ENCODE peak calls at places on chromosomes 3 and 15, in ten cellular contexts. One of them, this sample, is unnamed.
A peak's percentile ranks its signal among the peaks of the same experiment; 100 is the strongest.

GRCh38 chr15:67192185-67192584 is 62.3 kb downstream of the AAGAB start:
- DNase-seq in SW 1271: no peak
- DNase-seq in cerebellar cortex: no peak
- DNase-seq in EH: peak; percentile 3
- DNase-seq in T-cell: no peak
- DNase-seq in SJSA1: no peak
- DNase-seq in MM.1S: no peak
- DNase-seq in GM10248: no peak
- DNase-seq in foreskin fibroblast: no peak
- DNase-seq in stimulated activated CD8-positive, alpha-beta memory T cell treated with anti-CD3 and anti-CD28 coated beads, Interleukin-15, amount 100 ng/mL, for 4 hours: no peak
- DNase-seq in this sample: no peak

GRCh38 chr15:66251790-66252355 is 1.7 kb downstream of the MEGF11 start:
- DNase-seq in SW 1271: no peak
- DNase-seq in cerebellar cortex: peak; percentile 56
- DNase-seq in EH: peak; percentile 8
- DNase-seq in T-cell: no peak
- DNase-seq in SJSA1: no peak
- DNase-seq in MM.1S: no peak
- DNase-seq in GM10248: peak; percentile 38
- DNase-seq in foreskin fibroblast: peak; percentile 28
- DNase-seq in stimulated activated CD8-positive, alpha-beta memory T cell treated with anti-CD3 and anti-CD28 coated beads, Interleukin-15, amount 100 ng/mL, for 4 hours: no peak
- DNase-seq in this sample: no peak

GRCh38 chr3:54122046-54122801 is at the start of gene CACNA2D3:
- DNase-seq in SW 1271: no peak
- DNase-seq in cerebellar cortex: peak; percentile 12
- DNase-seq in EH: peak; percentile 13
- DNase-seq in T-cell: no peak
- DNase-seq in SJSA1: no peak
- DNase-seq in MM.1S: peak; percentile 65
- DNase-seq in GM10248: no peak
- DNase-seq in foreskin fibroblast: peak; percentile 34
- DNase-seq in stimulated activated CD8-positive, alpha-beta memory T cell treated with anti-CD3 and anti-CD28 coated beads, Interleukin-15, amount 100 ng/mL, for 4 hours: no peak
- DNase-seq in this sample: no peak

GRCh38 chr3:9820543-9820942 is 10.5 kb downstream of the TTLL3 start:
- DNase-seq in SW 1271: no peak
- DNase-seq in cerebellar cortex: no peak
- DNase-seq in EH: no peak
- DNase-seq in T-cell: no peak
- DNase-seq in SJSA1: no peak
- DNase-seq in MM.1S: no peak
- DNase-seq in GM10248: no peak
- DNase-seq in foreskin fibroblast: no peak
- DNase-seq in stimulated activated CD8-positive, alpha-beta memory T cell treated with anti-CD3 and anti-CD28 coated beads, Interleukin-15, amount 100 ng/mL, for 4 hours: no peak
- DNase-seq in this sample: no peak

GRCh38 chr3:43754316-43754715 is 63.6 kb downstream of the ABHD5 start:
- DNase-seq in SW 1271: peak; percentile 57
- DNase-seq in cerebellar cortex: no peak
- DNase-seq in EH: peak; percentile 69
- DNase-seq in T-cell: no peak
- DNase-seq in SJSA1: no peak
- DNase-seq in MM.1S: no peak
- DNase-seq in GM10248: no peak
- DNase-seq in foreskin fibroblast: peak; percentile 60
- DNase-seq in stimulated activated CD8-positive, alpha-beta memory T cell treated with anti-CD3 and anti-CD28 coated beads, Interleukin-15, amount 100 ng/mL, for 4 hours: no peak
- DNase-seq in this sample: no peak

GRCh38 chr15:89785064-89785770 is 9.1 kb downstream of the MESP2 start:
- DNase-seq in SW 1271: no peak
- DNase-seq in cerebellar cortex: no peak
- DNase-seq in EH: no peak
- DNase-seq in T-cell: no peak
- DNase-seq in SJSA1: no peak
- DNase-seq in MM.1S: no peak
- DNase-seq in GM10248: no peak
- DNase-seq in foreskin fibroblast: no peak
- DNase-seq in stimulated activated CD8-positive, alpha-beta memory T cell treated with anti-CD3 and anti-CD28 coated beads, Interleukin-15, amount 100 ng/mL, for 4 hours: no peak
- DNase-seq in this sample: no peak

GRCh38 chr3:141707741-141708203 is 30.3 kb upstream of the RNF7 start:
- DNase-seq in SW 1271: no peak
- DNase-seq in cerebellar cortex: no peak
- DNase-seq in EH: peak; percentile 93
- DNase-seq in T-cell: no peak
- DNase-seq in SJSA1: peak; percentile 67
- DNase-seq in MM.1S: no peak
- DNase-seq in GM10248: no peak
- DNase-seq in foreskin fibroblast: peak; percentile 45
- DNase-seq in stimulated activated CD8-positive, alpha-beta memory T cell treated with anti-CD3 and anti-CD28 coated beads, Interleukin-15, amount 100 ng/mL, for 4 hours: no peak
- DNase-seq in this sample: no peak

GRCh38 chr15:32131803-32132202 is 101.5 kb downstream of the CHRNA7 start:
- DNase-seq in SW 1271: no peak
- DNase-seq in cerebellar cortex: no peak
- DNase-seq in EH: no peak
- DNase-seq in T-cell: no peak
- DNase-seq in SJSA1: no peak
- DNase-seq in MM.1S: no peak
- DNase-seq in GM10248: no peak
- DNase-seq in foreskin fibroblast: no peak
- DNase-seq in stimulated activated CD8-positive, alpha-beta memory T cell treated with anti-CD3 and anti-CD28 coated beads, Interleukin-15, amount 100 ng/mL, for 4 hours: no peak
- DNase-seq in this sample: no peak

GRCh38 chr15:76776480-76776879 is 128.7 kb downstream of the SCAPER start:
- DNase-seq in SW 1271: no peak
- DNase-seq in cerebellar cortex: no peak
- DNase-seq in EH: no peak
- DNase-seq in T-cell: no peak
- DNase-seq in SJSA1: no peak
- DNase-seq in MM.1S: no peak
- DNase-seq in GM10248: no peak
- DNase-seq in foreskin fibroblast: no peak
- DNase-seq in stimulated activated CD8-positive, alpha-beta memory T cell treated with anti-CD3 and anti-CD28 coated beads, Interleukin-15, amount 100 ng/mL, for 4 hours: no peak
- DNase-seq in this sample: no peak

GRCh38 chr3:188697127-188697526 is 474.6 kb upstream of the TPRG1 start:
- DNase-seq in SW 1271: no peak
- DNase-seq in cerebellar cortex: no peak
- DNase-seq in EH: no peak
- DNase-seq in T-cell: no peak
- DNase-seq in SJSA1: no peak
- DNase-seq in MM.1S: no peak
- DNase-seq in GM10248: no peak
- DNase-seq in foreskin fibroblast: no peak
- DNase-seq in stimulated activated CD8-positive, alpha-beta memory T cell treated with anti-CD3 and anti-CD28 coated beads, Interleukin-15, amount 100 ng/mL, for 4 hours: no peak
- DNase-seq in this sample: no peak

GRCh38 chr3:146416366-146416765 is 53.0 kb downstream of the PLSCR2 start:
- DNase-seq in SW 1271: no peak
- DNase-seq in cerebellar cortex: no peak
- DNase-seq in EH: no peak
- DNase-seq in T-cell: no peak
- DNase-seq in SJSA1: no peak
- DNase-seq in MM.1S: no peak
- DNase-seq in GM10248: no peak
- DNase-seq in foreskin fibroblast: no peak
- DNase-seq in stimulated activated CD8-positive, alpha-beta memory T cell treated with anti-CD3 and anti-CD28 coated beads, Interleukin-15, amount 100 ng/mL, for 4 hours: no peak
- DNase-seq in this sample: no peak

GRCh38 chr3:49498655-49499054 is 28.6 kb downstream of the DAG1 start:
- DNase-seq in SW 1271: no peak
- DNase-seq in cerebellar cortex: no peak
- DNase-seq in EH: no peak
- DNase-seq in T-cell: no peak
- DNase-seq in SJSA1: no peak
- DNase-seq in MM.1S: no peak
- DNase-seq in GM10248: no peak
- DNase-seq in foreskin fibroblast: no peak
- DNase-seq in stimulated activated CD8-positive, alpha-beta memory T cell treated with anti-CD3 and anti-CD28 coated beads, Interleukin-15, amount 100 ng/mL, for 4 hours: no peak
- DNase-seq in this sample: no peak

GRCh38 chr3:127065561-127066270 is 82.8 kb downstream of the PLXNA1 start:
- DNase-seq in SW 1271: no peak
- DNase-seq in cerebellar cortex: no peak
- DNase-seq in EH: peak; percentile 43
- DNase-seq in T-cell: no peak
- DNase-seq in SJSA1: no peak
- DNase-seq in MM.1S: no peak
- DNase-seq in GM10248: no peak
- DNase-seq in foreskin fibroblast: peak; percentile 69
- DNase-seq in stimulated activated CD8-positive, alpha-beta memory T cell treated with anti-CD3 and anti-CD28 coated beads, Interleukin-15, amount 100 ng/mL, for 4 hours: no peak
- DNase-seq in this sample: no peak

GRCh38 chr3:133487920-133488540 is 85.5 kb upstream of the CDV3 start:
- DNase-seq in SW 1271: no peak
- DNase-seq in cerebellar cortex: no peak
- DNase-seq in EH: peak; percentile 52
- DNase-seq in T-cell: peak; percentile 23
- DNase-seq in SJSA1: no peak
- DNase-seq in MM.1S: no peak
- DNase-seq in GM10248: peak; percentile 30
- DNase-seq in foreskin fibroblast: peak; percentile 67
- DNase-seq in stimulated activated CD8-positive, alpha-beta memory T cell treated with anti-CD3 and anti-CD28 coated beads, Interleukin-15, amount 100 ng/mL, for 4 hours: no peak
- DNase-seq in this sample: no peak

GRCh38 chr3:72329354-72329753 is 518.9 kb downstream of the SHQ1 start:
- DNase-seq in SW 1271: no peak
- DNase-seq in cerebellar cortex: peak; percentile 74
- DNase-seq in EH: peak; percentile 73
- DNase-seq in T-cell: no peak
- DNase-seq in SJSA1: no peak
- DNase-seq in MM.1S: no peak
- DNase-seq in GM10248: no peak
- DNase-seq in foreskin fibroblast: no peak
- DNase-seq in stimulated activated CD8-positive, alpha-beta memory T cell treated with anti-CD3 and anti-CD28 coated beads, Interleukin-15, amount 100 ng/mL, for 4 hours: no peak
- DNase-seq in this sample: peak; percentile 38

GRCh38 chr15:77504310-77504709 is 83.6 kb downstream of the HMG20A start:
- DNase-seq in SW 1271: no peak
- DNase-seq in cerebellar cortex: no peak
- DNase-seq in EH: no peak
- DNase-seq in T-cell: no peak
- DNase-seq in SJSA1: no peak
- DNase-seq in MM.1S: no peak
- DNase-seq in GM10248: no peak
- DNase-seq in foreskin fibroblast: no peak
- DNase-seq in stimulated activated CD8-positive, alpha-beta memory T cell treated with anti-CD3 and anti-CD28 coated beads, Interleukin-15, amount 100 ng/mL, for 4 hours: no peak
- DNase-seq in this sample: no peak

GRCh38 chr3:20076296-20076997 is 36.2 kb downstream of the KAT2B start:
- DNase-seq in SW 1271: no peak
- DNase-seq in cerebellar cortex: no peak
- DNase-seq in EH: no peak
- DNase-seq in T-cell: no peak
- DNase-seq in SJSA1: no peak
- DNase-seq in MM.1S: no peak
- DNase-seq in GM10248: no peak
- DNase-seq in foreskin fibroblast: no peak
- DNase-seq in stimulated activated CD8-positive, alpha-beta memory T cell treated with anti-CD3 and anti-CD28 coated beads, Interleukin-15, amount 100 ng/mL, for 4 hours: no peak
- DNase-seq in this sample: no peak

GRCh38 chr3:159821148-159821547 is 167.5 kb upstream of the IL12A start:
- DNase-seq in SW 1271: no peak
- DNase-seq in cerebellar cortex: no peak
- DNase-seq in EH: no peak
- DNase-seq in T-cell: no peak
- DNase-seq in SJSA1: no peak
- DNase-seq in MM.1S: no peak
- DNase-seq in GM10248: no peak
- DNase-seq in foreskin fibroblast: no peak
- DNase-seq in stimulated activated CD8-positive, alpha-beta memory T cell treated with anti-CD3 and anti-CD28 coated beads, Interleukin-15, amount 100 ng/mL, for 4 hours: no peak
- DNase-seq in this sample: no peak

GRCh38 chr3:71723452-71724170 is 1.6 kb downstream of the EIF4E3 start:
- DNase-seq in SW 1271: no peak
- DNase-seq in cerebellar cortex: no peak
- DNase-seq in EH: no peak
- DNase-seq in T-cell: peak; percentile 34
- DNase-seq in SJSA1: no peak
- DNase-seq in MM.1S: peak; percentile 94
- DNase-seq in GM10248: peak; percentile 28
- DNase-seq in foreskin fibroblast: no peak
- DNase-seq in stimulated activated CD8-positive, alpha-beta memory T cell treated with anti-CD3 and anti-CD28 coated beads, Interleukin-15, amount 100 ng/mL, for 4 hours: no peak
- DNase-seq in this sample: no peak

GRCh38 chr3:50008931-50009330 is 69.0 kb downstream of the RBM6 start:
- DNase-seq in SW 1271: no peak
- DNase-seq in cerebellar cortex: no peak
- DNase-seq in EH: peak; percentile 63
- DNase-seq in T-cell: no peak
- DNase-seq in SJSA1: no peak
- DNase-seq in MM.1S: no peak
- DNase-seq in GM10248: no peak
- DNase-seq in foreskin fibroblast: peak; percentile 65
- DNase-seq in stimulated activated CD8-positive, alpha-beta memory T cell treated with anti-CD3 and anti-CD28 coated beads, Interleukin-15, amount 100 ng/mL, for 4 hours: no peak
- DNase-seq in this sample: no peak

GRCh38 chr3:37910666-37911400 is 49.2 kb downstream of the CTDSPL start:
- DNase-seq in SW 1271: no peak
- DNase-seq in cerebellar cortex: no peak
- DNase-seq in EH: no peak
- DNase-seq in T-cell: no peak
- DNase-seq in SJSA1: no peak
- DNase-seq in MM.1S: no peak
- DNase-seq in GM10248: no peak
- DNase-seq in foreskin fibroblast: no peak
- DNase-seq in stimulated activated CD8-positive, alpha-beta memory T cell treated with anti-CD3 and anti-CD28 coated beads, Interleukin-15, amount 100 ng/mL, for 4 hours: no peak
- DNase-seq in this sample: no peak

GRCh38 chr3:46496745-46497555 is 826 bp upstream of the RTP3 start:
- DNase-seq in SW 1271: no peak
- DNase-seq in cerebellar cortex: peak; percentile 21
- DNase-seq in EH: peak; percentile 32
- DNase-seq in T-cell: no peak
- DNase-seq in SJSA1: no peak
- DNase-seq in MM.1S: peak; percentile 47
- DNase-seq in GM10248: peak; percentile 46
- DNase-seq in foreskin fibroblast: peak; percentile 31
- DNase-seq in stimulated activated CD8-positive, alpha-beta memory T cell treated with anti-CD3 and anti-CD28 coated beads, Interleukin-15, amount 100 ng/mL, for 4 hours: no peak
- DNase-seq in this sample: no peak